ENCODE peak calls at places on chromosomes 6 and 20, in five cellular contexts. T is RWPE2; Z is CD8-positive, alpha-beta T cell; A is left lung; I is BE2C. G is an unnamed sample. For H3K36me3, the result is how much of the 10 kb centered on the place peaks cover.

GRCh38 chr20:37681384-37681977 is 12.3 kb upstream of the CTNNBL1 start:
- DNase-seq in A (no peak), Z (no peak), I (no peak), T (no peak), G (peak)

GRCh38 chr6:37362101-37362823 is 8.5 kb downstream of the RNF8 start:
- DNase-seq in Z (no peak), A (no peak), I (peak), T (no peak), G (no peak)

GRCh38 chr6:939047-939363 is 246.1 kb upstream of the EXOC2 start:
- DNase-seq in I (no peak), A (no peak), Z (no peak), T (no peak), G (no peak)

GRCh38 chr6:25583906-25584305 is 68.1 kb upstream of the SCGN start:
- DNase-seq in A (no peak), I (no peak), Z (no peak), T (no peak), G (no peak)

GRCh38 chr20:9068232-9068781 is 580 bp upstream of the PLCB4 start:
- DNase-seq in I (peak), A (peak), T (peak), Z (no peak), G (peak)

GRCh38 chr6:11947063-11947462 is 65.0 kb upstream of the HIVEP1 start:
- DNase-seq in A (no peak), Z (no peak), I (no peak), T (no peak), G (no peak)

GRCh38 chr6:68709091-68709490 is 74.0 kb downstream of the ADGRB3 start:
- DNase-seq in Z (no peak), I (no peak), T (no peak), A (no peak), G (no peak)

GRCh38 chr6:49888742-49889431 is 22.6 kb upstream of the CRISP1 start:
- DNase-seq in T (no peak), I (no peak), Z (no peak), A (no peak), G (no peak)

GRCh38 chr6:169145476-169145875 is 108.2 kb downstream of the THBS2 start:
- DNase-seq in A (no peak), T (no peak), Z (no peak), I (no peak), G (no peak)

GRCh38 chr6:159098636-159099106 is 53.9 kb upstream of the TAGAP start:
- DNase-seq in T (no peak), A (no peak), Z (peak), I (no peak), G (peak)

GRCh38 chr6:5998236-5998635 is 8.5 kb downstream of the NRN1 start:
- DNase-seq in I (no peak), T (no peak), A (no peak), Z (no peak), G (no peak)

GRCh38 chr20:36303020-36303595 is 3.0 kb upstream of the DLGAP4 start:
- DNase-seq in T (no peak), Z (no peak), A (no peak), I (no peak), G (no peak)

GRCh38 chr6:43910638-43911353 is 140.8 kb downstream of the VEGFA start:
- DNase-seq in I (no peak), A (no peak), Z (no peak), T (no peak), G (no peak)

GRCh38 chr6:117188627-117189201 is 76.6 kb upstream of the VGLL2 start:
- DNase-seq in T (no peak), A (no peak), Z (no peak), I (no peak), G (no peak)

GRCh38 chr6:30154709-30155521 is 6.1 kb downstream of the TRIM10 start:
- DNase-seq in T (no peak), Z (no peak), I (no peak), A (no peak), G (no peak)

GRCh38 chr6:19446570-19446969 is 390.6 kb upstream of the ID4 start:
- DNase-seq in I (no peak), A (no peak), Z (no peak), T (no peak), G (no peak)

GRCh38 chr6:36827261-36828079 is 11.8 kb downstream of the CPNE5 start:
- DNase-seq in T (no peak), A (no peak), I (no peak), Z (no peak), G (no peak)

GRCh38 chr20:40173877-40174276 is 515.2 kb downstream of the MAFB start:
- DNase-seq in I (no peak), Z (no peak), A (no peak), T (no peak), G (no peak)

GRCh38 chr6:100663219-100663863 is 198.6 kb upstream of the SIM1 start:
- DNase-seq in A (no peak), I (no peak), T (no peak), Z (no peak), G (no peak)

GRCh38 chr6:100658486-100658885 is 193.8 kb upstream of the SIM1 start:
- DNase-seq in I (no peak), A (no peak), Z (no peak), T (no peak), G (no peak)

DNA sequence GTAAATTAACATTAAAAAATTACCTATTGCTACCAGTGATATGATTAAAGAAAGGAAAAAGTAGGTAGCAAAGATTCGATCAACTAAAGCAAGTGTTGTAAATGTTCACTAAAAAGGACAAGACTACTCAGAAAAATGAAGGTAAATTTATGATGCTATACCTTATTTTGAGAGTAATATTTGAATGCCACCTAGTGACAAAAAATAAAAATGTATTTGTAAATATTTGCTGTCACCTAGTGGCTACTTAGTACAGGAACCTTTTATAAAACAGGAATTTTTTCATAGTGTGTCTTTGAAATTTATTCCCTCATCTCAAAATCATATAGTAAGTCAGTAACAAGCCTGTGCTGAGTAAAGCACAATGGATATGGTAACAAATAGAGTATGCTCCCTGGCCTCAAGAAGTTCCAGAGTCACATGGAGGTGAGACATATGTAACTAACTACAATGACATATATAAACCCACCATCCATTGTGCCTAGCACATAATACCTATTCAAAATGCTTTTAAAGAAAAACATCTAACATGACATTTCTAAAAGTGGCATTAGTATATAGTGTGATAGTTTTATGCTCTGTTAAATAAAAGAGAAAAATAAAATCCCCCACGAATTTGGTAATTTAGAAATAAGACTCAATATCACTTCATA is 193.1 kb upstream of the SIM1 start:
- DNase-seq in I (no peak), A (no peak), Z (no peak), T (no peak), G (no peak)
- TF ChIP-seq CTCF in I (peak), A (peak), Z (peak), T (peak), G (peak)

DNA sequence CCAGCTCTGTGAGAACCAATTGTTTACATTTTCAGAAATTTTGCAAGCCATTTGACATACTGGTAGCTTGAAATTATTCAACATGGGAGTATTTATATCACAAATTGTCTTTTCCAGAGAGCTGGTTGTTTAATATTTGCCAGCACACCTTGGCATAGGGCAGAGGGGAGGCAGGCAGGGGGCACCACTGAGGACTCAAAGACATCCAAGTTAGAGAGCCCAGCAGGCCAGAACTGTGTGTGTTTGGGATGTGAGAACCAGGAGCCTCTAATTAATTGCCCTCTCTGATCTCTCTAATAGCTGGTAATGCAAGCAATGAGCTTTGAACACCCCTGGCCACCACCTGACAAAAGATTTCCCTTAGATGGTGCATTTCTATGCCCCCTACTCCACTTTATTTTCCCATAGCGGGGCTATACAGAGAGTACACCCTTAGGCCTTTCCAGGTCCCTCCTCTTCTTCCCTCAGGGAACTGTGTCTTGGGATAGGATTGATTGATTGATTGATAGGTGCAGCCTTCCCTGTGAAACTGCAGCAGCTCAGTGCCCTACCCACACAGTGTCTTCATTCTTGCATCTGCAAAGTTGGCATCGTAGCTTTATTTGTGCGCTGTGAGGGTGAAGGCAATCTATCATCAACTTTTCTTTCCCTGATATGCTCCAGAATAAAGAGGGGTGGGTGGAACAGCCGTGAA is 29.2 kb downstream of the MOCS1 start:
- DNase-seq in T (no peak), I (no peak), Z (no peak), A (no peak), G (no peak)
- H3K36me3 ChIP-seq in T (under half), I (under half), Z (under half), A (under half), G (under half)

GRCh38 chr20:56511926-56512325 is 12.6 kb upstream of the FAM209A start:
- DNase-seq in Z (no peak), T (peak), I (no peak), A (no peak), G (no peak)

GRCh38 chr20:56516631-56517030 is 7.9 kb upstream of the FAM209A start:
- DNase-seq in I (no peak), T (peak), Z (no peak), A (no peak), G (no peak)

GRCh38 chr20:56513807-56514150 is 10.8 kb upstream of the FAM209A start:
- DNase-seq in A (no peak), Z (no peak), T (peak), I (no peak), G (no peak)

GRCh38 chr20:56515657-56516381 is 8.7 kb upstream of the FAM209A start:
- DNase-seq in I (no peak), Z (no peak), A (no peak), T (no peak), G (no peak)

GRCh38 chr20:56513096-56513806 is 11.3 kb upstream of the FAM209A start:
- DNase-seq in I (no peak), T (peak), A (no peak), Z (no peak), G (no peak)
- TF ChIP-seq CTCF in I (no peak), T (no peak), A (no peak), Z (no peak), G (no peak)

DNA sequence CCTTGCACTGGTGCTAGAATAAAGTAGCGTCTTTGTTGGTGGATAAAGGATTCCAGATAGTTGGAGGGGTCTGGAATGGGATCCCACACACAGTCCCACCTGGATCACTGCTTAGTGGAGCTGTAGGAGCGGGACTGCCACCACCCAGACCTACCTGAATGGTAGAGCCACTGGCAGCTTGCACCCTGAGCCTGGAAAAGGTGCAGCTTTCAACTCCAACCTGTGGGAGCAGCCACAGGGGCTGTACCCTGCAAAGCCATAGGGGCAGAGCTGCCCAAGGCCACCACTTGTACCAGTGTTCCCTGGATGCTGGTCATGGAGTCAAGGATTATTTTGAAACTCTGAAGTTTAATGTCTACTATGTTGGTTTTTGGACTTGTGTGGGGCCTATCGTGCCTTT is 26.9 kb downstream of the VTA1 start:
- DNase-seq in Z (no peak), T (no peak), I (no peak), A (no peak), G (no peak)
- H3K36me3 ChIP-seq in Z (under half), T (half or more), I (under half), A (under half), G (half or more)

GRCh38 chr6:35048631-35049083 is 92.5 kb downstream of the TCP11 start:
- DNase-seq in Z (no peak), A (no peak), T (no peak), I (no peak), G (peak)
- TF ChIP-seq CTCF in Z (peak), A (no peak), T (peak), I (no peak), G (peak)